ENCODE peak calls at places on chromosomes 16 and 17, in eight cellular contexts. M is neural progenitor cell, K is nephron progenitor cell, X is AG09319, E is mucosa of descending colon, S is cardiac fibroblast, D is psoas muscle, W is NB4. H is an unnamed sample.

GRCh38 chr17:67289174-67289876 is 44.3 kb upstream of the HELZ start:
- DNase-seq in M (no peak), K (peak; percentile 22), X (peak; percentile 29), E (peak; percentile 40), S (peak; percentile 99), D (peak; percentile 91), W (no peak), H (no peak)

GRCh38 chr16:27779719-27780161 is 229.8 kb downstream of the KATNIP start:
- DNase-seq in M (peak; percentile 84), K (peak; percentile 71), X (peak; percentile 10), E (peak; percentile 16), S (peak; percentile 50), D (no peak), W (no peak), H (peak; percentile 29)

GRCh38 chr17:74119960-74120359 is 83.5 kb upstream of the RPL38 start:
- DNase-seq in M (no peak), K (no peak), X (no peak), E (no peak), S (no peak), D (no peak), W (no peak), H (no peak)

GRCh38 chr17:80107231-80108021 is 6.0 kb downstream of the GAA start:
- DNase-seq in M (no peak), K (no peak), X (no peak), E (no peak), S (no peak), D (peak; percentile 39), W (no peak), H (no peak)

GRCh38 chr17:55258578-55259135 is 6.1 kb upstream of the HLF start:
- DNase-seq in M (no peak), K (no peak), X (no peak), E (no peak), S (no peak), D (no peak), W (no peak), H (no peak)

GRCh38 chr17:63356275-63356905 is 89.7 kb downstream of the CYB561 start:
- DNase-seq in M (no peak), K (no peak), X (peak; percentile 87), E (no peak), S (peak; percentile 88), D (no peak), W (no peak), H (no peak)

GRCh38 chr17:70535986-70536385 is 366.7 kb downstream of the KCNJ2 start:
- DNase-seq in M (no peak), K (no peak), X (no peak), E (no peak), S (peak; percentile 5), D (no peak), W (no peak), H (no peak)

GRCh38 chr17:81428121-81428515 is 32.9 kb downstream of the BAHCC1 start:
- DNase-seq in M (no peak), K (no peak), X (no peak), E (peak; percentile 45), S (no peak), D (peak; percentile 78), W (peak; percentile 98), H (no peak)

GRCh38 chr16:77788196-77789084 is at the start of gene VAT1L:
- DNase-seq in M (peak; percentile 78), K (peak; percentile 76), X (no peak), E (peak; percentile 32), S (peak; percentile 48), D (no peak), W (peak; percentile 69), H (no peak)

DNA sequence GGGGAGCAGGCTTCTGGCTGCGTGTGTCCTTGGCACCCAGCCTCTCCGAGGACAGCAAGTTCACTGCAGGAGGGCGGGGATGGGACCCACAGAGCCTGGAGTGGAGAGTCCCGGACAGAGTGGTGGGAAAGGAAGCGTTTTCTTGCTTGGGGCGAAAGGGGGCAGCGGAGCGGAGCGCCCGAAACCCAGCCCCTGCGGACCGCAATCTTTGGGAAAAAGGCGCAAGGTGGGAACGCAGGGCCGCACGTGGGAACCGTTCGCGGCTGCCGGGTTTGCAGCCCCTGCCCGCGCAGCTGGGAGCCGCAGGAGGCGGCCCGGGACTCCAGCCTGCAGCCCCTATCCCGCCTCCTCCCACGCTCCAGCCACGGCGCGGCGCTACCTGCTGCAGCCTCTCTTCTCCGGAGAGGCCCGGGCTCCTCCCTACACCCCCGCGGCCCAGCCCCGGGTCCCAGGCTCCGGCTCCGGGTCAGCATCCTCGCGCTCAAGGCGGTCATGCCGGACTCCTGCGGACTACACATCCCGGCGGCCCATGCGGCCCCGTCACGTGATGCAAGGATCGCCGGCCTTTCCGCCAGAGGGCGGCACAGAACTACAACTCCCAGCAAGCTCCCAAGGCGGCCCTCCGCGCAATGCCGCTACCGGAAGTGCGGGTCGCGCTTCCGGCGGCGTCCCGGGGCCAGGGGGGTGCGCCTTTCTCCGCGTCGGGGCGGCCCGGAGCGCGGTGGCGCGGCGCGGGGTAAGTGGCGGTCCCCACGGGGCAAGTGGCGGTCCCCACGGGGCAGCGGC is at the start of the genes NTHL1 and TSC2:
- DNase-seq in M (peak; percentile 99), K (peak; percentile 96), X (peak; percentile 87), E (peak; percentile 98), S (peak; percentile 97), D (peak; percentile 98), W (peak; percentile 97), H (peak; percentile 96)
- TF ChIP-seq CTCF in M (peak; percentile 25), K (no peak), X (peak; percentile 23), E (peak; percentile 6), S (peak; percentile 32), D (peak; percentile 41), W (no peak), H (peak; percentile 24)

DNA sequence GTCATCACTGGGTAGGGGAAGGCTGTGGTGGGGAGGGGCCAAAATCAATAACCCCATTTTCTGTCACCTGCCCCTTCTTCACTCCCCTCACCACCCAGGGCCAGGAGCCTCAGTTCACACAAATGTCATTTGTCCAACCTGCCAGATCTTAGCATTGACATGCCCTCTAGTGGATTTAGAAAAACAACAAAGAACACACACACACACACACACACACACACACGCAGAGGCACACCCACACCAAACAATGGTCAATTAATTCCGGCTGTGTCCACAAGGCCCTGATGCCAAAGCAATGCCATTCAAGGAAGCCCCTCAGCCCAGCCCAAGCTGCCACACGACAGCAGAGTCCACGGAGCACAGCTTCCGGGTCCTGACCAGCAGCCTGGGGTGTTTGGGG is 68.4 kb downstream of the NOG start:
- DNase-seq in M (peak; percentile 10), K (no peak), X (no peak), E (no peak), S (no peak), D (no peak), W (peak; percentile 18), H (no peak)
- TF ChIP-seq CTCF in M (no peak), K (no peak), X (no peak), E (no peak), S (no peak), D (no peak), W (no peak), H (no peak)

GRCh38 chr16:1983544-1984346 is at the start of gene GFER:
- DNase-seq in M (peak; percentile 99), K (peak; percentile 96), X (peak; percentile 83), E (peak; percentile 89), S (peak; percentile 97), D (peak; percentile 95), W (peak; percentile 93), H (peak; percentile 88)
- TF ChIP-seq CTCF in M (peak; percentile 44), K (no peak), X (peak; percentile 27), E (no peak), S (peak; percentile 28), D (peak; percentile 41), W (no peak), H (peak; percentile 47)

GRCh38 chr17:78362671-78363070 is 2.8 kb upstream of the SOCS3 start:
- DNase-seq in M (no peak), K (no peak), X (no peak), E (no peak), S (no peak), D (no peak), W (no peak), H (no peak)
- TF ChIP-seq CTCF in M (no peak), K (no peak), X (no peak), E (no peak), S (peak; percentile 16), D (no peak), W (no peak), H (no peak)

GRCh38 chr17:19363460-19364035 is 1.0 kb upstream of the B9D1 start:
- DNase-seq in M (no peak), K (no peak), X (no peak), E (no peak), S (no peak), D (peak; percentile 41), W (no peak), H (no peak)

GRCh38 chr17:19361326-19361725 is 1.2 kb downstream of the B9D1 start:
- DNase-seq in M (no peak), K (no peak), X (no peak), E (no peak), S (no peak), D (no peak), W (no peak), H (no peak)

GRCh38 chr17:19361975-19362292 is 589 bp downstream of the B9D1 start:
- DNase-seq in M (no peak), K (no peak), X (no peak), E (no peak), S (no peak), D (no peak), W (no peak), H (no peak)

GRCh38 chr17:19362293-19363113 is at the start of gene B9D1:
- DNase-seq in M (peak; percentile 92), K (peak; percentile 93), X (peak; percentile 80), E (peak; percentile 96), S (peak; percentile 96), D (peak; percentile 97), W (peak; percentile 90), H (peak; percentile 94)

GRCh38 chr17:19363114-19363438 is 553 bp upstream of the B9D1 start:
- DNase-seq in M (no peak), K (no peak), X (no peak), E (no peak), S (no peak), D (no peak), W (no peak), H (no peak)
- TF ChIP-seq CTCF in M (no peak), K (no peak), X (no peak), E (no peak), S (no peak), D (no peak), W (no peak), H (no peak)

GRCh38 chr17:32287804-32288511 is 22.3 kb downstream of the RHBDL3 start:
- DNase-seq in M (no peak), K (no peak), X (no peak), E (no peak), S (no peak), D (no peak), W (no peak), H (no peak)
- TF ChIP-seq CTCF in M (no peak), K (no peak), X (no peak), E (no peak), S (no peak), D (no peak), W (no peak), H (no peak)

GRCh38 chr17:48636177-48637018 is 10.2 kb upstream of the HOXB9 start:
- DNase-seq in M (peak; percentile 97), K (peak; percentile 99), X (no peak), E (peak; percentile 92), S (peak; percentile 57), D (peak; percentile 80), W (peak; percentile 92), H (peak; percentile 94)
- TF ChIP-seq CTCF in M (peak; percentile 71), K (peak; percentile 73), X (peak; percentile 37), E (peak; percentile 70), S (peak; percentile 58), D (peak; percentile 51), W (peak; percentile 58), H (peak; percentile 74)